ENCODE peak calls at places on chromosomes 12 and 14, in six cellular contexts. E is GM04504; S is endothelial cell; M is CD8-positive, alpha-beta T cell; L is stromal cell of bone marrow; P is astrocyte. V is an unnamed sample.

GRCh38 chr12:78683626-78684025 is 180.9 kb upstream of the SYT1 start:
- DNase-seq in E (no peak), S (no peak), M (no peak), L (no peak), P (no peak), V (no peak)

GRCh38 chr14:36510078-36510799 is 9.8 kb downstream of the NKX2-1 start:
- DNase-seq in E (no peak), S (no peak), M (no peak), L (no peak), P (peak; percentile 39), V (no peak)

GRCh38 chr14:67514650-67515385 is 18.3 kb upstream of the PLEKHH1 start:
- DNase-seq in E (no peak), S (peak; percentile 28), M (peak; percentile 48), L (peak; percentile 13), P (peak; percentile 24), V (no peak)

GRCh38 chr12:125340791-125341190 is 275.6 kb downstream of the AACS start:
- DNase-seq in E (peak; percentile 38), S (no peak), M (no peak), L (peak; percentile 71), P (peak; percentile 84), V (no peak)

GRCh38 chr14:94681300-94682060 is 69.3 kb downstream of the SERPINA3 start:
- DNase-seq in E (peak; percentile 4), S (peak; percentile 32), M (no peak), L (peak; percentile 25), P (peak; percentile 7), V (no peak)

GRCh38 chr14:55052259-55052930 is 948 bp downstream of the MAPK1IP1L start:
- DNase-seq in E (no peak), S (no peak), M (no peak), L (no peak), P (peak; percentile 40), V (no peak)

GRCh38 chr12:125773033-125773432 is 707.8 kb downstream of the AACS start:
- DNase-seq in E (no peak), S (no peak), M (no peak), L (no peak), P (no peak), V (no peak)

GRCh38 chr14:87252103-87252502 is 740.9 kb downstream of the GALC start:
- DNase-seq in E (no peak), S (no peak), M (no peak), L (no peak), P (no peak), V (no peak)

GRCh38 chr12:56520025-56520810 is 1.4 kb upstream of the RBMS2 start:
- DNase-seq in E (no peak), S (no peak), M (no peak), L (no peak), P (no peak), V (no peak)

GRCh38 chr12:14756331-14757143 is 46.7 kb downstream of the WBP11 start:
- DNase-seq in E (no peak), S (peak; percentile 53), M (no peak), L (no peak), P (no peak), V (no peak)

GRCh38 chr12:1277905-1278304 is 286.9 kb downstream of the ERC1 start:
- DNase-seq in E (no peak), S (no peak), M (peak; percentile 87), L (no peak), P (no peak), V (no peak)

GRCh38 chr12:46131729-46132128 is 137.1 kb downstream of the SLC38A1 start:
- DNase-seq in E (no peak), S (no peak), M (no peak), L (no peak), P (no peak), V (no peak)

GRCh38 chr14:32564591-32564990 is 235.5 kb downstream of the AKAP6 start:
- DNase-seq in E (no peak), S (no peak), M (no peak), L (no peak), P (peak; percentile 32), V (no peak)

V was measured in NCI-H1694.